ENCODE peak calls at places on chromosome 21, in five cellular contexts. Y, C, P, G and K are unnamed samples.

GRCh38 chr21:34992736-34993135 is 56.4 kb downstream of the RUNX1 start:
- DNase-seq in Y (peak), C (peak), P (no peak), G (no peak), K (no peak)

GRCh38 chr21:39020751-39021474 is 162.3 kb downstream of the PSMG1 start:
- DNase-seq in Y (peak), C (no peak), P (no peak), G (no peak), K (no peak)

GRCh38 chr21:38993561-38993960 is 187.8 kb downstream of the ETS2 start:
- DNase-seq in Y (peak), C (peak), P (peak), G (peak), K (no peak)

GRCh38 chr21:16773206-16773605 is 739.6 kb upstream of the CXADR start:
- DNase-seq in Y (peak), C (no peak), P (no peak), G (no peak), K (no peak)

GRCh38 chr21:39125752-39126485 is 57.3 kb downstream of the PSMG1 start:
- DNase-seq in Y (peak), C (peak), P (peak), G (peak), K (peak)

GRCh38 chr21:44762221-44763049 is 39.2 kb downstream of the UBE2G2 start:
- DNase-seq in Y (no peak), C (no peak), P (no peak), G (no peak), K (no peak)

GRCh38 chr21:16455526-16455925 is 725.7 kb downstream of the USP25 start:
- DNase-seq in Y (no peak), C (peak), P (no peak), G (no peak), K (no peak)

GRCh38 chr21:44420416-44421205 is 34.7 kb upstream of the LRRC3 start:
- DNase-seq in Y (no peak), C (no peak), P (no peak), G (no peak), K (no peak)

GRCh38 chr21:22791986-22792560 is 1793.9 kb downstream of the NCAM2 start:
- DNase-seq in Y (peak), C (peak), P (peak), G (no peak), K (peak)

GRCh38 chr21:28737671-28738279 is 254.9 kb downstream of the LTN1 start:
- DNase-seq in Y (peak), C (no peak), P (no peak), G (no peak), K (no peak)

GRCh38 chr21:42820513-42821465 is 58.5 kb downstream of the WDR4 start:
- DNase-seq in Y (no peak), C (no peak), P (no peak), G (peak), K (no peak)

GRCh38 chr21:21052672-21053071 is 54.5 kb downstream of the NCAM2 start:
- DNase-seq in Y (no peak), C (no peak), P (no peak), G (no peak), K (no peak)

GRCh38 chr21:14871861-14872260 is 192.9 kb downstream of the NRIP1 start:
- DNase-seq in Y (no peak), C (no peak), P (no peak), G (no peak), K (no peak)

GRCh38 chr21:38819719-38820147 is 14.0 kb downstream of the ETS2 start:
- DNase-seq in Y (no peak), C (no peak), P (peak), G (peak), K (no peak)

GRCh38 chr21:21163904-21164303 is 165.7 kb downstream of the NCAM2 start:
- DNase-seq in Y (peak), C (peak), P (peak), G (peak), K (peak)

GRCh38 chr21:35646606-35647005 is 413.7 kb downstream of the SETD4 start:
- DNase-seq in Y (no peak), C (no peak), P (no peak), G (no peak), K (no peak)

GRCh38 chr21:17438642-17439041 is 74.2 kb upstream of the CXADR start:
- DNase-seq in Y (no peak), C (no peak), P (no peak), G (no peak), K (peak)

GRCh38 chr21:34004013-34004938 is 69.1 kb upstream of the MRPS6 start:
- DNase-seq in Y (no peak), C (no peak), P (no peak), G (no peak), K (no peak)

GRCh38 chr21:32198369-32198768 is 80.5 kb downstream of the MIS18A start:
- DNase-seq in Y (no peak), C (no peak), P (no peak), G (no peak), K (no peak)

GRCh38 chr21:15455819-15456462 is 273.8 kb upstream of the USP25 start:
- DNase-seq in Y (no peak), C (no peak), P (no peak), G (no peak), K (no peak)

GRCh38 chr21:35375115-35375514 is 326.0 kb upstream of the RUNX1 start:
- DNase-seq in Y (peak), C (no peak), P (no peak), G (no peak), K (no peak)

GRCh38 chr21:39082656-39083376 is 100.4 kb downstream of the PSMG1 start:
- DNase-seq in Y (no peak), C (no peak), P (no peak), G (peak), K (no peak)

GRCh38 chr21:34022557-34023335 is 50.6 kb upstream of the MRPS6 start:
- DNase-seq in Y (no peak), C (no peak), P (no peak), G (no peak), K (no peak)

GRCh38 chr21:15141236-15141970 is 76.6 kb upstream of the NRIP1 start:
- DNase-seq in Y (no peak), C (no peak), P (peak), G (peak), K (no peak)

GRCh38 chr21:14114251-14114650 is 96.5 kb downstream of the LIPI start:
- DNase-seq in Y (no peak), C (no peak), P (no peak), G (no peak), K (no peak)

GRCh38 chr21:44298301-44298700 is 1.6 kb upstream of the PFKL start:
- DNase-seq in Y (no peak), C (no peak), P (no peak), G (no peak), K (no peak)

GRCh38 chr21:32726742-32727477 is 903 bp downstream of the SYNJ1 start:
- DNase-seq in Y (peak), C (no peak), P (peak), G (no peak), K (peak)

GRCh38 chr21:42038393-42038792 is 28.2 kb upstream of the ZBTB21 start:
- DNase-seq in Y (no peak), C (no peak), P (no peak), G (no peak), K (no peak)

GRCh38 chr21:42378418-42378817 is 12.1 kb upstream of the TFF1 start:
- DNase-seq in Y (no peak), C (no peak), P (no peak), G (no peak), K (no peak)

GRCh38 chr21:28338906-28339305 is 653.8 kb downstream of the LTN1 start:
- DNase-seq in Y (peak), C (no peak), P (no peak), G (no peak), K (no peak)

GRCh38 chr21:46109251-46110221 is 11.6 kb downstream of the COL6A2 start:
- DNase-seq in Y (no peak), C (no peak), P (no peak), G (peak), K (no peak)

GRCh38 chr21:46111193-46111571 is 13.3 kb downstream of the COL6A2 start:
- DNase-seq in Y (no peak), C (no peak), P (no peak), G (peak), K (no peak)

GRCh38 chr21:46111857-46112730 is 14.2 kb downstream of the COL6A2 start:
- DNase-seq in Y (no peak), C (no peak), P (no peak), G (peak), K (no peak)

GRCh38 chr21:46108827-46109226 is 10.9 kb downstream of the COL6A2 start:
- DNase-seq in Y (no peak), C (no peak), P (no peak), G (peak), K (no peak)

DNA sequence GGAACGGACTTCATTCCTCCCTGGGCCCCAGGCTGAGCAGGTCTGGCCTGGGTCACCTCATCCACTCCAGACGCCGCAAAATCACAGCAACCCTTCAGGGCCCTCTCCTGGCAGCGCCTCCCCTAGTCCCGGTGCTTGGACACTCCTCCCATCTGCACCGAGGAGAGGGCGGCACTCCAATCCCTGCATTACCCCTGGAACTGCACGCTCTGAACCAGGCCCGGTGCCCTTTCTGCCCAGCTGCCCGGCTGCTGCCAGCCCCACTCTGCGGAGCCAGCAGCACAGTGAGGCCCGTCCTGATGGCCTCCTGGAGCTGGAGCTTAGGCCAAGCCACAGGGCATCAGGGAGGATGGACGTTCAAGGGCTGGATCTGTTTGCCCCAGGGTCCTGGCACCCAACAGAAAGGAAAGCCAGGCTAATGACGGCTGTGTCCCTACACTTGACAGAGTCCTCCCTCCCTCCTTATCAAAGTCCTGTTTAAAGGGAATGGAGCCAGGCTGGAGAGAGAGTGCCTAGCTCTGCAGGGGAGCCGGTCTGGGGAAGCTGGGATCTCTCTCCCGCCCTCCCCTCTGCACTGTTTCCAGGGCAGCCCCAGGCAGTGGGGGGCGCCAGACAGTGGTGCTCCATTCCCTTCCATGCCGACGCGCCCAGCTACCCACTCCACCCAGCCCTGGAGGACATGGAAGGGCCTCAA is 12.7 kb downstream of the COL6A2 start:
- DNase-seq in Y (no peak), C (no peak), P (no peak), G (peak), K (no peak)
- TF ChIP-seq CTCF in Y (no peak), C (peak), P (no peak), G (no peak), K (no peak)

GRCh38 chr21:40511976-40512375 is 335.0 kb downstream of the DSCAM start:
- DNase-seq in Y (no peak), C (no peak), P (no peak), G (no peak), K (no peak)

GRCh38 chr21:40507978-40508377 is 339.0 kb downstream of the DSCAM start:
- DNase-seq in Y (no peak), C (peak), P (no peak), G (no peak), K (no peak)

GRCh38 chr21:40516336-40516735 is 330.6 kb downstream of the DSCAM start:
- DNase-seq in Y (no peak), C (no peak), P (no peak), G (no peak), K (no peak)

GRCh38 chr21:40512590-40512989 is 334.4 kb downstream of the DSCAM start:
- DNase-seq in Y (no peak), C (no peak), P (no peak), G (no peak), K (peak)
- TF ChIP-seq CTCF in Y (no peak), C (peak), P (no peak), G (no peak), K (peak)

GRCh38 chr21:25929859-25930520 is 195.2 kb downstream of the GABPA start:
- DNase-seq in Y (peak), C (no peak), P (no peak), G (no peak), K (no peak)
- TF ChIP-seq CTCF in Y (peak), C (peak), P (no peak), G (no peak), K (no peak)

DNA sequence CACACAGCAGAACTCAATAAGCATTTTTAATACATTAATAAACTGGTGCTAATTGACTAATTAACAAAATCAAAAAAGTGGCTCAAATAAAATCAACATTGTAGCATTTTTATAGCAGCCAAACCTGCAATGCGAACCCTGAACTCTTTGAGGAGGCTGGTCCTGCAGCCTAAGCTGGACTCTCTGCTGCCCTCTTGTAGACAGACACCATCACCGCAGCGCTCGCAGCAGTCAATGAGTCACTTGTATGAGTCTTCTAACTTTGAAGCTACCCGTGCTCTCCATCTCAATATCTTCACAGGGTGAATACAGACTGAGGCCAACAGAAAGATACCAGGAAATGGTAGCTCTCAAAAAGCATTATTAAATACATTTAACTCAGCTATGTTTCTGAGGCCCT is 9.7 kb upstream of the KRTAP7-1 start:
- DNase-seq in Y (peak), C (no peak), P (no peak), G (no peak), K (peak)
- TF ChIP-seq CTCF in Y (no peak), C (peak), P (no peak), G (no peak), K (peak)